ENCODE peak calls at places on chromosomes 4 and X, in nine cellular contexts. One of them, this sample, is unnamed.

GRCh38 chr4:69534697-69535096 is 39.0 kb upstream of the UGT2B4 start:
- DNase-seq in K562: no peak
- DNase-seq in GM12892: no peak
- DNase-seq in spleen: no peak
- DNase-seq in body of pancreas: no peak
- DNase-seq in adrenal gland: no peak
- DNase-seq in IMR-90: no peak
- DNase-seq in sigmoid colon: no peak
- DNase-seq in right lobe of liver: no peak
- DNase-seq in this sample: no peak

GRCh38 chr4:20723463-20723862 is 23.2 kb downstream of the PACRGL start:
- DNase-seq in IMR-90: no peak
- DNase-seq in K562: no peak
- DNase-seq in GM12892: no peak
- DNase-seq in adrenal gland: no peak
- DNase-seq in spleen: no peak
- DNase-seq in body of pancreas: no peak
- DNase-seq in sigmoid colon: no peak
- DNase-seq in right lobe of liver: no peak
- DNase-seq in this sample: peak; percentile 19

GRCh38 chr4:3391422-3391821 is 50.3 kb upstream of the HGFAC start:
- DNase-seq in body of pancreas: no peak
- DNase-seq in K562: no peak
- DNase-seq in spleen: no peak
- DNase-seq in GM12892: no peak
- DNase-seq in sigmoid colon: peak; percentile 41
- DNase-seq in right lobe of liver: no peak
- DNase-seq in IMR-90: no peak
- DNase-seq in adrenal gland: peak; percentile 2
- DNase-seq in this sample: no peak

GRCh38 chr4:139734875-139735380 is 69.3 kb downstream of the MGST2 start:
- DNase-seq in right lobe of liver: peak; percentile 85
- DNase-seq in sigmoid colon: peak; percentile 95
- DNase-seq in adrenal gland: peak; percentile 90
- DNase-seq in GM12892: peak; percentile 52
- DNase-seq in IMR-90: peak; percentile 75
- DNase-seq in body of pancreas: peak; percentile 92
- DNase-seq in spleen: peak; percentile 95
- DNase-seq in K562: no peak
- DNase-seq in this sample: peak; percentile 75

GRCh38 chr4:26912069-26912468 is 51.4 kb downstream of the STIM2 start:
- DNase-seq in IMR-90: no peak
- DNase-seq in K562: no peak
- DNase-seq in spleen: no peak
- DNase-seq in body of pancreas: no peak
- DNase-seq in GM12892: no peak
- DNase-seq in sigmoid colon: no peak
- DNase-seq in right lobe of liver: no peak
- DNase-seq in adrenal gland: no peak
- DNase-seq in this sample: no peak

GRCh38 chrX:38514014-38514854 is 47.1 kb upstream of the TSPAN7 start:
- DNase-seq in GM12892: no peak
- DNase-seq in body of pancreas: no peak
- DNase-seq in adrenal gland: no peak
- DNase-seq in right lobe of liver: no peak
- DNase-seq in spleen: no peak
- DNase-seq in sigmoid colon: no peak
- DNase-seq in K562: no peak
- DNase-seq in IMR-90: no peak
- DNase-seq in this sample: no peak

GRCh38 chrX:154472685-154473632 is 6.1 kb downstream of the LAGE3 start:
- DNase-seq in body of pancreas: no peak
- DNase-seq in IMR-90: no peak
- DNase-seq in adrenal gland: peak; percentile 8
- DNase-seq in sigmoid colon: no peak
- DNase-seq in K562: no peak
- DNase-seq in GM12892: no peak
- DNase-seq in right lobe of liver: no peak
- DNase-seq in spleen: no peak
- DNase-seq in this sample: peak; percentile 34

GRCh38 chr4:173318648-173319211 is 15.4 kb downstream of the HMGB2 start:
- DNase-seq in GM12892: no peak
- DNase-seq in adrenal gland: no peak
- DNase-seq in right lobe of liver: no peak
- DNase-seq in IMR-90: peak; percentile 74
- DNase-seq in sigmoid colon: no peak
- DNase-seq in body of pancreas: no peak
- DNase-seq in spleen: no peak
- DNase-seq in K562: no peak
- DNase-seq in this sample: peak; percentile 55

GRCh38 chr4:75514131-75514948 is at the start of the genes RCHY1 and THAP6:
- DNase-seq in GM12892: peak; percentile 49
- DNase-seq in right lobe of liver: peak; percentile 98
- DNase-seq in K562: peak; percentile 84
- DNase-seq in IMR-90: peak; percentile 93
- DNase-seq in spleen: peak; percentile 98
- DNase-seq in body of pancreas: peak; percentile 94
- DNase-seq in adrenal gland: peak; percentile 98
- DNase-seq in sigmoid colon: peak; percentile 98
- DNase-seq in this sample: peak; percentile 94
- TF ChIP-seq POLR2A in GM12892: peak; percentile 96
- TF ChIP-seq POLR2A in right lobe of liver: peak; percentile 85
- TF ChIP-seq POLR2A in K562: peak; percentile 97
- TF ChIP-seq POLR2A in IMR-90: peak; percentile 93
- TF ChIP-seq POLR2A in spleen: no peak
- TF ChIP-seq POLR2A in body of pancreas: peak; percentile 93
- TF ChIP-seq POLR2A in adrenal gland: peak; percentile 92
- TF ChIP-seq POLR2A in sigmoid colon: no peak
- TF ChIP-seq POLR2A in this sample: peak; percentile 97

DNA sequence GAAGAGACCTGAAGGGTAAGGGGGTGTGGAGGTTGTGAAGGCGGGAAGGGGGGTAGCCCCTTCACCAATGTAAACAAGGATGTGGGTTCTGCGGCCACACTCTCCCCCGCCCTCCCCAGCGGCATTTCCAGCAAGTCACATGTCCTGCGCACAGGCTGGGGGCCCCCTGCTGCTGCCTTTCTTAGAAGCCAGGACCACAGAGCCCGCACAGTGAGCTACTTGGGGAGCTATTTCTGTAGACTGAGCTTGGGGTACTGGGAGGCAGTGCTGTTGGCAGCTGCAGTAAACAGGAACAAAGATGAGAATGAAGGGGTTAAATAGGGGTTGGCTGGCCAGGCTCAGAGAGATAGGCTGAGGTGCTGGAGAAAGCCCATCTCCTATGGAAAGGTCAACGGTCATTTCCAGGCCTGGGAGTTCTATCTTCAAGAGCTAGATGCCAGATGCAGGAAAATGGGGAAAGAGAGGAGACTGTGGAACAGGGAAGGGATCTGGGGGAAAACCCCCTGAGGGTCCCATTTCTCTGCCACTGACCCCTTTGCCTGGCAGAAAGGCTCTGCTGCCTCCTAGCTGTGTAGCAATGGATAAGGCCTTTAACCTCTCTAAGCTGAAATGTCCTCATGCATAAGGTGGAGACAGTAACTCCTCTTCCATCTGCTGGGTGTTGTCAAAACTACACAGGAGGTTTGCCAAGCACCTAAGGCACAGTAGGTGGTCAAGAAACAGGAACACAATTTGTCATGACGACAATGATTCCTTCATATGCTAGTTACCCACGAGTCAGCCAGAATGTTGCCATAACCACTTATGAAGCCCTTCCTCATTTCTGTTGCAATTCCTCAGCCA is 18.5 kb upstream of the PIM2 start:
- DNase-seq in sigmoid colon: no peak
- DNase-seq in right lobe of liver: no peak
- DNase-seq in body of pancreas: no peak
- DNase-seq in K562: peak; percentile 66
- DNase-seq in IMR-90: no peak
- DNase-seq in adrenal gland: no peak
- DNase-seq in GM12892: peak; percentile 49
- DNase-seq in spleen: peak; percentile 97
- DNase-seq in this sample: peak; percentile 67
- TF ChIP-seq POLR2A in sigmoid colon: no peak
- TF ChIP-seq POLR2A in right lobe of liver: no peak
- TF ChIP-seq POLR2A in body of pancreas: no peak
- TF ChIP-seq POLR2A in K562: no peak
- TF ChIP-seq POLR2A in IMR-90: no peak
- TF ChIP-seq POLR2A in adrenal gland: no peak
- TF ChIP-seq POLR2A in GM12892: no peak
- TF ChIP-seq POLR2A in spleen: no peak
- TF ChIP-seq POLR2A in this sample: peak; percentile 34

GRCh38 chr4:43763029-43763610 is 685.5 kb downstream of the KCTD8 start:
- DNase-seq in right lobe of liver: no peak
- DNase-seq in IMR-90: no peak
- DNase-seq in sigmoid colon: no peak
- DNase-seq in GM12892: no peak
- DNase-seq in K562: no peak
- DNase-seq in spleen: no peak
- DNase-seq in adrenal gland: no peak
- DNase-seq in body of pancreas: no peak
- DNase-seq in this sample: no peak
- TF ChIP-seq POLR2A in right lobe of liver: no peak
- TF ChIP-seq POLR2A in IMR-90: no peak
- TF ChIP-seq POLR2A in sigmoid colon: no peak
- TF ChIP-seq POLR2A in GM12892: no peak
- TF ChIP-seq POLR2A in K562: no peak
- TF ChIP-seq POLR2A in spleen: no peak
- TF ChIP-seq POLR2A in adrenal gland: no peak
- TF ChIP-seq POLR2A in body of pancreas: no peak
- TF ChIP-seq POLR2A in this sample: no peak

DNA sequence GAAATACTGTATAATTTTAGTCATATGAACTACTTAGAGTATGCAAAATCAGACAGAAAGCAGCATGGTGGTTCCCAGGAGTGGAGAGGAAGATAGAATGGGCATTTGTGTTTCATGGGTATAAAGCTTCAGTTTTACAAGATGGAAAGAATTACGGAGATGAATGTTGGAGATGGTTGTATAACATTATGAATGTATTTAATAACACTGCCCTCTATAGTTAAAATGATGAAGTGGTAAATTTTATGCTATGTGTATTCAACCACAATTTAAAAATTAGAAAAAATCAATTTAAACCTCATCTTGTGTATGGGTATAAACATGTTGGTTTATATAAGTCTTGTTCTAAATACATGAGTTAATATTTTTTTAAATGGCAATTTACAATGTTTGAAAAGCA is 521.1 kb downstream of the FSTL5 start:
- DNase-seq in sigmoid colon: no peak
- DNase-seq in IMR-90: no peak
- DNase-seq in spleen: no peak
- DNase-seq in adrenal gland: no peak
- DNase-seq in GM12892: no peak
- DNase-seq in K562: no peak
- DNase-seq in right lobe of liver: no peak
- DNase-seq in body of pancreas: no peak
- DNase-seq in this sample: no peak
- TF ChIP-seq POLR2A in sigmoid colon: no peak
- TF ChIP-seq POLR2A in IMR-90: no peak
- TF ChIP-seq POLR2A in spleen: no peak
- TF ChIP-seq POLR2A in adrenal gland: no peak
- TF ChIP-seq POLR2A in GM12892: no peak
- TF ChIP-seq POLR2A in K562: no peak
- TF ChIP-seq POLR2A in right lobe of liver: no peak
- TF ChIP-seq POLR2A in body of pancreas: no peak
- TF ChIP-seq POLR2A in this sample: no peak

This sample was measured in erythroblast.